ENCODE peak calls at places on chromosomes 1 and 21, in six cellular contexts. One of them, this sample, is unnamed.

GRCh38 chr1:162561616-162562451 is at the start of gene UAP1:
- DNase-seq in transverse colon: no peak
- DNase-seq in K562: no peak
- DNase-seq in H1: no peak
- DNase-seq in SK-N-SH: no peak
- DNase-seq in prostate gland: peak
- DNase-seq in this sample: no peak

GRCh38 chr1:210607361-210607760 is 278.7 kb downstream of the HHAT start:
- DNase-seq in SK-N-SH: no peak
- DNase-seq in prostate gland: no peak
- DNase-seq in K562: no peak
- DNase-seq in transverse colon: no peak
- DNase-seq in H1: no peak
- DNase-seq in this sample: no peak

GRCh38 chr1:202692959-202693555 is 17.2 kb downstream of the SYT2 start:
- DNase-seq in K562: peak
- DNase-seq in SK-N-SH: peak
- DNase-seq in H1: no peak
- DNase-seq in transverse colon: peak
- DNase-seq in prostate gland: peak
- DNase-seq in this sample: peak

GRCh38 chr21:30372139-30372770 is at the start of gene KRTAP13-2:
- DNase-seq in transverse colon: no peak
- DNase-seq in K562: no peak
- DNase-seq in SK-N-SH: no peak
- DNase-seq in prostate gland: no peak
- DNase-seq in H1: no peak
- DNase-seq in this sample: no peak

GRCh38 chr1:74465193-74465681 is 47.2 kb downstream of the LRRC53 start:
- DNase-seq in SK-N-SH: no peak
- DNase-seq in prostate gland: no peak
- DNase-seq in K562: no peak
- DNase-seq in H1: no peak
- DNase-seq in transverse colon: no peak
- DNase-seq in this sample: no peak

GRCh38 chr1:86277909-86278308 is 118.2 kb downstream of the ODF2L start:
- DNase-seq in H1: no peak
- DNase-seq in SK-N-SH: no peak
- DNase-seq in prostate gland: no peak
- DNase-seq in transverse colon: no peak
- DNase-seq in K562: no peak
- DNase-seq in this sample: no peak

GRCh38 chr1:79895573-79895972 is 889.0 kb upstream of the ADGRL4 start:
- DNase-seq in prostate gland: no peak
- DNase-seq in K562: no peak
- DNase-seq in transverse colon: no peak
- DNase-seq in H1: no peak
- DNase-seq in SK-N-SH: no peak
- DNase-seq in this sample: no peak

GRCh38 chr1:28778021-28778420 is 33.9 kb upstream of the OPRD1 start:
- DNase-seq in transverse colon: no peak
- DNase-seq in prostate gland: no peak
- DNase-seq in H1: no peak
- DNase-seq in K562: no peak
- DNase-seq in SK-N-SH: no peak
- DNase-seq in this sample: no peak

GRCh38 chr1:188269956-188270355 is 1441.2 kb downstream of the PLA2G4A start:
- DNase-seq in H1: no peak
- DNase-seq in SK-N-SH: no peak
- DNase-seq in prostate gland: no peak
- DNase-seq in transverse colon: no peak
- DNase-seq in K562: no peak
- DNase-seq in this sample: no peak

GRCh38 chr1:219279017-219279770 is 105.5 kb downstream of the LYPLAL1 start:
- DNase-seq in SK-N-SH: no peak
- DNase-seq in transverse colon: no peak
- DNase-seq in H1: no peak
- DNase-seq in K562: no peak
- DNase-seq in prostate gland: peak
- DNase-seq in this sample: no peak

GRCh38 chr1:90579212-90579802 is 137.8 kb downstream of the BARHL2 start:
- DNase-seq in SK-N-SH: peak
- DNase-seq in K562: peak
- DNase-seq in transverse colon: no peak
- DNase-seq in H1: no peak
- DNase-seq in prostate gland: no peak
- DNase-seq in this sample: no peak

GRCh38 chr1:84573481-84573966 is 716 bp downstream of the CTBS start:
- DNase-seq in transverse colon: no peak
- DNase-seq in H1: no peak
- DNase-seq in prostate gland: no peak
- DNase-seq in K562: no peak
- DNase-seq in SK-N-SH: no peak
- DNase-seq in this sample: no peak

GRCh38 chr21:32772281-32773047 is 909 bp upstream of the PAXBP1 start:
- DNase-seq in H1: no peak
- DNase-seq in prostate gland: peak
- DNase-seq in SK-N-SH: peak
- DNase-seq in K562: peak
- DNase-seq in transverse colon: peak
- DNase-seq in this sample: peak

GRCh38 chr1:42797414-42797813 is 12.6 kb downstream of the TMEM269 start:
- DNase-seq in transverse colon: no peak
- DNase-seq in prostate gland: no peak
- DNase-seq in K562: no peak
- DNase-seq in H1: no peak
- DNase-seq in SK-N-SH: no peak
- DNase-seq in this sample: no peak

GRCh38 chr1:149917590-149918144 is at the start of gene SV2A:
- DNase-seq in K562: no peak
- DNase-seq in prostate gland: peak
- DNase-seq in SK-N-SH: peak
- DNase-seq in H1: no peak
- DNase-seq in transverse colon: peak
- DNase-seq in this sample: peak

GRCh38 chr1:28833396-28833795 is 21.4 kb downstream of the OPRD1 start:
- DNase-seq in prostate gland: no peak
- DNase-seq in transverse colon: no peak
- DNase-seq in H1: no peak
- DNase-seq in K562: no peak
- DNase-seq in SK-N-SH: no peak
- DNase-seq in this sample: no peak

GRCh38 chr1:38561110-38561509 is 298.5 kb downstream of the RRAGC start:
- DNase-seq in H1: no peak
- DNase-seq in transverse colon: no peak
- DNase-seq in K562: no peak
- DNase-seq in prostate gland: no peak
- DNase-seq in SK-N-SH: no peak
- DNase-seq in this sample: no peak

GRCh38 chr1:38559180-38559874 is 300.2 kb downstream of the RRAGC start:
- DNase-seq in K562: no peak
- DNase-seq in prostate gland: peak
- DNase-seq in transverse colon: peak
- DNase-seq in SK-N-SH: no peak
- DNase-seq in H1: no peak
- DNase-seq in this sample: peak

GRCh38 chr1:38555594-38555993 is 304.0 kb downstream of the RRAGC start:
- DNase-seq in H1: no peak
- DNase-seq in SK-N-SH: no peak
- DNase-seq in K562: no peak
- DNase-seq in prostate gland: no peak
- DNase-seq in transverse colon: no peak
- DNase-seq in this sample: no peak

GRCh38 chr1:38558055-38558454 is 301.5 kb downstream of the RRAGC start:
- DNase-seq in SK-N-SH: no peak
- DNase-seq in H1: no peak
- DNase-seq in K562: no peak
- DNase-seq in transverse colon: no peak
- DNase-seq in prostate gland: no peak
- DNase-seq in this sample: no peak

DNA sequence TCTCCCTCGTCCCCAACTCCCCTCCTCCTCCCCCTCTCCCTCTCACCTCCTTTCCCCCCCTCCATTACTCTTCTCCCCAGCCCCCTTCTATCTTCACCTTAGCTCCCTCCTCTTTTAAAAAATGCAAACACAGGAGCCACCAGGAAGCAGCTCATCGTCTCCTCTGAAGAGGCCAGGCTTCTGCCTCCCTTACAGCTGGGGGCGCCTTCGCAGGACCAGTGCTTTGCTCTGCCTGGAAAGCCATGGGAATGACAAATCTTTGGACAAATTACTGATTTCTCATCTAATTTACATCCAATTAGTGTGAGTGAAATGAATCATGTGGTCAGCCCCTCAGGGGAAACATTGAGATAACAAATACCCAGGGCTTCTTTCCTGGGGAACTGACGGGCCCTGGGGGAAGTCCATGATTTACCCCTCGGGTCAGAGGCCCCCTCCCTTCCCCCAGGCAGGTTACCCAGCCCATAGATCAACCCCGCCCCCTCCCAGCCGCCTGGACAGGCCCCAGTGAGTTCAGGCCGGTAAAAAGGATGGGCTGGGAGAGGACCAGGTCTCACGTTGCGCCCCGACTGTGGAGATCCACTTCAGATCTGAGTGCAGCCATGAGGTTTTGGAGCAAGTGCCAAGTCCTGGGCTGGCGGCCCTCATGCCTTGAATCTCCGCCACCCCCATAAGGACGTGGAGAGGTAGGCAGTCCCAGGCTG is 300.9 kb downstream of the RRAGC start:
- DNase-seq in SK-N-SH: peak
- DNase-seq in transverse colon: no peak
- DNase-seq in K562: no peak
- DNase-seq in H1: no peak
- DNase-seq in prostate gland: no peak
- DNase-seq in this sample: no peak
- TF ChIP-seq CTCF in SK-N-SH: no peak
- TF ChIP-seq CTCF in transverse colon: no peak
- TF ChIP-seq CTCF in K562: no peak
- TF ChIP-seq CTCF in H1: peak
- TF ChIP-seq CTCF in prostate gland: no peak
- TF ChIP-seq CTCF in this sample: no peak

DNA sequence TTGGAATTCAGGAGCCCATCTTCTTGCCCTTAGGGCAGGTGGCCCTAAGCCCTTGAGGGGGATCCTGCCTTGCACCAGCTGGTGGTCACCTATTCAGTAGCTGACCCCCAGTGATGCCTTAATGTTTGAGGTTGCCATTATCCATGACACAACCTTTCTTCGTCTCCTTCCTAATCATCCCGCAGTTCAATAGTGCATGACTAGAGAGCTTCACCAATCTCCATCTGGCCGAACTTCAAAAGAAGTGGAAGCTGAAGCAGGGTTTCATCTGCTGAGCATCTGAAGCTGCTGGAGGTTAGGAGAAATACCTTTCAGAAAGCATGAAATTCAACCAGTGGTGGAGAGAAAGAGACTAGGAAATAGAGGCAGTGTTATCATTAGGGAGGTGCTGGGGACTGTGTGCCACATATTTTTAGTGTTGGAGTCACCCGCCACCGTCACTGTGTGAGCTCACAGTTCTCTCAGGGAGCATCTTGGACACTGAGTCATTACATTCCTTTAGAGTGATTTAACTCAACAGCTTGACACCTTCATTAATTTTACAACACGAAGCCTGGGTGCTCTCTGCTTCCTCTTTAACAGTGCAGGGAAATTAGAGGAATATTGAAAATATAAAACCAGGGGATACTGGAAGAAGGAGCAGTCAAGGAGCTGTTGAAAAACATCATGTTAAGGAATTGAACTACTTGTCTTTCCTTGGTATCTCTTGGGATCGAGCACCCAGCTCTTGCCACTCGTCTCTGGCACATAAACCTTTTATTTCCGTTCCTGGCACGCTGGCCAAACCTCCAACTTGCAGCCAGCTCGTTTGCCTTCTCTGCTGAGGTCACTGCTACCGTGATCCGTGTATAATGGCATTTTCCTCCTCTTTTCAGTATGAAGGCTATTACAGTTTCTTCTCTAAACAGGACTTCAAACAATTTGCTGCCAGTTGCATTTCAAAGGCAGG is 53.6 kb downstream of the PEX14 start:
- DNase-seq in K562: no peak
- DNase-seq in H1: no peak
- DNase-seq in transverse colon: peak
- DNase-seq in prostate gland: peak
- DNase-seq in SK-N-SH: no peak
- DNase-seq in this sample: peak
- TF ChIP-seq POLR2AphosphoS5 in K562: no peak
- TF ChIP-seq POLR2AphosphoS5 in H1: no peak
- TF ChIP-seq POLR2AphosphoS5 in transverse colon: peak
- TF ChIP-seq POLR2AphosphoS5 in prostate gland: peak
- TF ChIP-seq POLR2AphosphoS5 in SK-N-SH: no peak
- TF ChIP-seq POLR2AphosphoS5 in this sample: peak

DNA sequence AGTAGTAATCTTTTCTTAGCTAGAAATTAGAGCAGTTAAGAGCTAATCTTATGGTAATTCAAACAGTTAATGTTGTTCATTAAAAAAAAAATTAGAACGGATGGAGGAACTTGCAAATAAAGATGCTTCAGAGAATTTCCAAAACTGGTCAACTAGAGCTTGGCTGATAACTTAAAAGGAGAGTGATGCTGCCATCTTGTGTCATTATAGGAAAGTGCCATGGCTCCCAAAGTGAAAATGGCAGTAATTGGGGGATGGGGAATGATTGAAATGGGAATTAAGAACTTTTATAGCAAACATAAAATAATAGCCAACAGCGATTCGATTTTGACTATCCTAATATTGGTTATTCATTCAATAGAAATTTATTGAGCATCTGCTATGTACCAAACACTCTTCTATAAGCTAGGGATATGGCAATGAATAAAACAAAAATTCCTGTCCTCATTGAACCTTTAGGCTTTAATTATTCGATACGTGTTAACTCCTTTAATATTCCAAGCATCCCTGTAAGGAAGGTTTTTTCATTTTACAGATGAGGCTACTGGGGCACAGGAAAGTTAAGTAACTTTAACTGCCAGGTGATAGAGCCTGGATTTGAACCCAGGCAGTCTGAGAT is 5.7 kb upstream of the PLPP3 start:
- DNase-seq in H1: no peak
- DNase-seq in prostate gland: peak
- DNase-seq in K562: peak
- DNase-seq in SK-N-SH: peak
- DNase-seq in transverse colon: no peak
- DNase-seq in this sample: no peak
- TF ChIP-seq CTCF in H1: no peak
- TF ChIP-seq CTCF in prostate gland: peak
- TF ChIP-seq CTCF in K562: peak
- TF ChIP-seq CTCF in SK-N-SH: peak
- TF ChIP-seq CTCF in transverse colon: peak
- TF ChIP-seq CTCF in this sample: peak

DNA sequence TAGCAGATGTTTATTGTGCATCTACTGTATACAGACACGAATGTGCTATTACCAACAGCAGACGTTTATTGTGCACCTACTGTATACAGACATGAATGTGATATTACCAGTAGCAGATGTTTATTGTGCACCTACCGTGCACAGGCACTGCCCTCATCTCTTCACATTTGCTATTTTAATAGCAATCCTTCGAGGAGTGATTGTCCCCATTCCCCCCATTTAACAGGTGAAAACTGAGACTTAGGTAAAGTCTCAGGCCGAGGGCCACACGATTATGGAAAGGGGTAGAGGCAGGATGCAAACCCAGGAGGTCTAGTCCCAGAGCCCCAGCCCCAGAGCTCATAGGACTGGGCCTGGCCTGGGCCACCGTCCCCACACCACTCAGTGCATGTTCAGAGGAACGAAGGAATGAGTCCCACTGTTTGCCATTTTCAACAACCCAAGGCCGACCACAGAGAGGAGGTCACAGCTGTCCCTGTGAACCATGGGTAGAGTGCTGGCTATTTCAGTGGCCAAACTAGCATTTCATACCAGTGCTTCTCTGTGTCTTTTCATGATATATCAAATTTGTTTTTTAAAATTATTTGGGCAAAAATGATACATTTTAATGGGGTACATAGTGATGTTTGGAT is 114.4 kb upstream of the TMEM51 start:
- DNase-seq in prostate gland: no peak
- DNase-seq in K562: no peak
- DNase-seq in transverse colon: no peak
- DNase-seq in H1: no peak
- DNase-seq in SK-N-SH: no peak
- DNase-seq in this sample: no peak
- TF ChIP-seq POLR2AphosphoS5 in prostate gland: no peak
- TF ChIP-seq POLR2AphosphoS5 in K562: no peak
- TF ChIP-seq POLR2AphosphoS5 in transverse colon: no peak
- TF ChIP-seq POLR2AphosphoS5 in H1: no peak
- TF ChIP-seq POLR2AphosphoS5 in SK-N-SH: no peak
- TF ChIP-seq POLR2AphosphoS5 in this sample: no peak